ENCODE peak calls at places on chromosomes 1 and 21, in six cellular contexts. Y, Q, X, N, C and U are unnamed samples. For H3K36me3, the result is how much of the 10 kb centered on the place peaks cover.

GRCh38 chr21:17492415-17493168 is 20.3 kb upstream of the CXADR start:
- DNase-seq in C (no peak), Y (peak), X (no peak), N (no peak), Q (no peak), U (no peak)

GRCh38 chr1:119467857-119468666 is 38.9 kb upstream of the HSD3B1 start:
- DNase-seq in C (no peak), Q (no peak), X (no peak), Y (peak), N (no peak), U (no peak)

GRCh38 chr1:203127672-203128611 is at the start of gene ADORA1:
- DNase-seq in X (peak), C (no peak), Y (peak), Q (peak), N (peak), U (no peak)

GRCh38 chr1:45423907-45424678 is 66.9 kb downstream of the TESK2 start:
- DNase-seq in Y (no peak), N (no peak), Q (no peak), C (no peak), X (no peak), U (no peak)

GRCh38 chr1:87329756-87330200 is 1.1 kb downstream of the LMO4 start:
- DNase-seq in C (no peak), Y (no peak), N (no peak), Q (no peak), X (no peak), U (peak)

GRCh38 chr1:91523462-91523861 is 22.8 kb downstream of the CDC7 start:
- DNase-seq in Y (no peak), N (no peak), C (no peak), Q (no peak), X (no peak), U (no peak)

GRCh38 chr1:153941826-153942725 is 4.4 kb downstream of the DENND4B start:
- DNase-seq in Y (no peak), N (no peak), C (no peak), X (peak), Q (no peak), U (no peak)

GRCh38 chr1:204350857-204351573 is 8.7 kb downstream of the PLEKHA6 start:
- DNase-seq in Q (no peak), Y (no peak), C (peak), X (peak), N (peak), U (peak)

GRCh38 chr1:233277637-233278413 is 17.7 kb downstream of the PCNX2 start:
- DNase-seq in Y (no peak), N (no peak), X (no peak), C (no peak), Q (no peak), U (no peak)

DNA sequence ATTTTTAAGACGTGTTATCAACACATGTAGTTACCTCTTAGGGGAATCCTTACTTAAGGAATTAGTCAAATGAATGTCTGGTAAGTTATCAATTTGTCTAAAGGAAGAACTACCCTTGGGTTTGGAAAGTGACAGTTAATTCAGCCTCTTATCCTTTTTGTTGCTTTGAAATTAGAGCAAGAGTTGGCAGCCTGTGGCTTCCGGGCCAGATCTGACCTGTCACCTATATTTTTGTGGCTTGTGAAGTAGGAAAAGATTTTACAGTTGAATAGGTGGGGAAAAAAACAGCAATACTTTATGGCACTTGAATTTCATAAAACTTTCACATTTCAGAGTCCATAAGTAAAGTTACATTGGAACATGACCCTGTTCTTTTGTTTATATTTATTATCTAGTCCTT is 5.5 kb downstream of the MRPS6 start:
- DNase-seq in C (no peak), N (no peak), Q (no peak), Y (no peak), X (no peak), U (no peak)
- TF ChIP-seq MAX in C (no peak), N (no peak), Q (no peak), Y (no peak), X (no peak), U (no peak)

GRCh38 chr1:18116777-18117176 is 9.2 kb downstream of the IGSF21 start:
- DNase-seq in Y (no peak), C (no peak), Q (no peak), N (no peak), X (no peak), U (no peak)
- H3K36me3 ChIP-seq in Y (under half), C (under half), Q (under half), N (under half), X (under half), U (under half)

GRCh38 chr1:56811331-56811730 is 7.9 kb downstream of the FYB2 start:
- DNase-seq in C (no peak), N (no peak), Y (no peak), Q (no peak), X (no peak), U (no peak)
- H3K4me3 ChIP-seq in C (no peak), N (no peak), Y (no peak), Q (no peak), X (no peak), U (no peak)

GRCh38 chr1:15957221-15958090 is 18.4 kb downstream of the ZBTB17 start:
- DNase-seq in X (peak), Q (no peak), Y (no peak), N (peak), C (peak), U (no peak)
- TF ChIP-seq MAX in X (no peak), Q (no peak), Y (no peak), N (no peak), C (no peak), U (no peak)

GRCh38 chr1:231541842-231542241 is 13.4 kb downstream of the TSNAX start:
- DNase-seq in N (no peak), X (no peak), C (no peak), Y (no peak), Q (no peak), U (peak)
- H3K36me3 ChIP-seq in N (under half), X (half or more), C (half or more), Y (under half), Q (under half), U (under half)

DNA sequence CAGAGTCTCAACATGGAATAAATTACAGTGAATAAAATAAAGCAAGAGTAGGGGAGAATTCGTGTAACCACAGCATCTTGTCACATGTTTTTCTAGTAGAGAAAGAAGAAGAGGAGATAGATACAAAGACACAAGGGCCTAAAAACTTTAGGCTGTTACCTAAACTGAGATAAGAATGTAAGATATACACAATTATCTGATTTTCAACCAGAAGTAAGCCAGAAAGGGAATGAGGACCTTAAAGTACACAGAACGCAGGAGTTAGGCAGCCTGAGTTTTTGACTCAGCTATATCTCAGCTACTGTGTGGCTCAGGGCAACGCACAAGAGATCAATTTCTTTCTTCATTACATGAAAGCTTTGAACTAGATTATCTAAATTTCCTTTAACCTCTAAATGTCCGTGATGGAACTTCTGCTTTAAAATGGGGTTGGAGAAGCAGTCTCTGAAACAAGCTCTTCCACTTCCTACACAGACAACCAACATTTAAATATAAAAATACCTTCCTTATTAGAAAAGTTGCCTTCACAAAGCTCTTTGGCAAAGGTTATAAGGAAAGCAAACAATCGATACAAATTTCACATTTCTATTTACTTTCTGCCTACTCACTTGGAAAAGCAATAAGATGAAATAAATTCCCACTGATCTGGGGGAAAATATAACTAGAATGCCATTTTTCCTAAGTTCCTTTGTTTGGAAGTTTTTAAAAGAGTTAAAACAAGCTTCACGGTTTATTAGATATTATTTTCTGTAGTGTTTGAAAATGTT is 5.2 kb upstream of the RGS13 start:
- DNase-seq in C (no peak), N (no peak), X (no peak), Q (no peak), Y (no peak), U (no peak)
- H3K4me3 ChIP-seq in C (no peak), N (no peak), X (no peak), Q (no peak), Y (no peak), U (no peak)

DNA sequence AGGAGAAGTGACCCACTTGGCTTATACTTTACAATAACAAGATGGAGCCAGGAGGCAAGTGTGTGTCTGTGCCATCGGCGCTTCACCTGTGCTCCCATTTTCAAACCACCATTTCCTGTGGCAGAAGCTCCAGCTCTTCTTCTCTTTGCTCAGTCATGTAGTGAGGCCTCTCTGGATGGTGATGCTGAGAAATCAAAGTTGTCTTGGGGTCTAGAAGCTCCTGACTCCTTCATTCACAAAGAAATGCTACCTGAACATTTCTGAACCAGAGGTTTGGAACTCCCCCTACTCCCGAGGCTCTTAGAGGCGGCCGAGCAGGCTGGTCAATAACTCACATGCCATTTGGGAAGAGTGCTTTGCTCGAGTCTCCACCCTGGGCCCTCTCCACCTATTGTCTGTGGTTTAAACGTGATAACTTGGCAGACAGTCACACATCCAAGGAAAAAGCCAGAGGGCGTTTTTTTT is 18.0 kb downstream of the SLAMF1 start:
- DNase-seq in Y (no peak), Q (no peak), N (no peak), X (no peak), C (no peak), U (no peak)
- TF ChIP-seq MAX in Y (no peak), Q (no peak), N (no peak), X (no peak), C (no peak), U (no peak)

GRCh38 chr1:161999318-162000052 is 24.2 kb downstream of the OLFML2B start:
- DNase-seq in Q (no peak), Y (no peak), X (no peak), N (no peak), C (no peak), U (no peak)
- H3K36me3 ChIP-seq in Q (under half), Y (under half), X (under half), N (under half), C (under half), U (under half)